ENCODE peak calls at places on chromosomes 11 and 22, in seven cellular contexts. M is H9, F is IMR-90, H is mesendoderm, G is H1, W is mesenchymal stem cell, I is trophoblast cell. J is an unnamed sample.

GRCh38 chr22:17990167-17990566 is 34.2 kb downstream of the MICAL3 start:
- DNase-seq in M (no peak), F (no peak), H (no peak), G (no peak), W (no peak), I (no peak), J (no peak)

GRCh38 chr22:33247758-33248157 is 189.6 kb upstream of the SYN3 start:
- DNase-seq in M (no peak), F (no peak), H (no peak), G (no peak), W (no peak), I (no peak), J (no peak)

GRCh38 chr11:11748706-11749365 is 92.9 kb upstream of the USP47 start:
- DNase-seq in M (no peak), F (peak; percentile 41), H (no peak), G (no peak), W (no peak), I (no peak), J (no peak)

GRCh38 chr11:35608502-35608901 is 9.8 kb upstream of the FJX1 start:
- DNase-seq in M (no peak), F (no peak), H (no peak), G (no peak), W (no peak), I (no peak), J (no peak)

GRCh38 chr11:112748713-112749481 is 212.3 kb upstream of the NCAM1 start:
- DNase-seq in M (no peak), F (no peak), H (no peak), G (no peak), W (no peak), I (no peak), J (no peak)

GRCh38 chr11:94834931-94835330 is 66.8 kb downstream of the AMOTL1 start:
- DNase-seq in M (no peak), F (peak; percentile 47), H (no peak), G (no peak), W (no peak), I (no peak), J (no peak)

GRCh38 chr11:74634537-74634936 is 42.2 kb downstream of the POLD3 start:
- DNase-seq in M (no peak), F (peak; percentile 66), H (peak; percentile 42), G (no peak), W (peak; percentile 38), I (no peak), J (no peak)

GRCh38 chr11:10488121-10488580 is 33.1 kb downstream of the AMPD3 start:
- DNase-seq in M (peak; percentile 33), F (peak; percentile 11), H (peak; percentile 52), G (peak; percentile 43), W (no peak), I (no peak), J (no peak)

GRCh38 chr11:33001281-33001680 is 14.4 kb upstream of the DEPDC7 start:
- DNase-seq in M (no peak), F (peak; percentile 10), H (no peak), G (no peak), W (no peak), I (peak; percentile 95), J (no peak)

GRCh38 chr11:78025378-78025777 is 2.3 kb upstream of the KCTD14 start:
- DNase-seq in M (no peak), F (no peak), H (no peak), G (no peak), W (no peak), I (no peak), J (no peak)

GRCh38 chr22:37340331-37341262 is 58.3 kb downstream of the CYTH4 start:
- DNase-seq in M (peak; percentile 67), F (no peak), H (no peak), G (no peak), W (no peak), I (no peak), J (no peak)

GRCh38 chr11:75328426-75329277 is 22.8 kb downstream of the ARRB1 start:
- DNase-seq in M (peak; percentile 84), F (peak; percentile 81), H (peak; percentile 86), G (peak; percentile 65), W (peak; percentile 98), I (peak; percentile 49), J (peak; percentile 48)

GRCh38 chr11:29432719-29433325 is 584.0 kb downstream of the KCNA4 start:
- DNase-seq in M (no peak), F (peak; percentile 6), H (peak; percentile 23), G (no peak), W (peak; percentile 14), I (no peak), J (no peak)

GRCh38 chr11:3133456-3134217 is 31.5 kb downstream of the OSBPL5 start:
- DNase-seq in M (no peak), F (no peak), H (no peak), G (no peak), W (no peak), I (peak; percentile 34), J (no peak)

GRCh38 chr11:16226245-16226644 is 130.1 kb downstream of the SOX6 start:
- DNase-seq in M (no peak), F (peak; percentile 67), H (no peak), G (no peak), W (peak; percentile 67), I (no peak), J (no peak)

GRCh38 chr11:8230178-8230859 is 33.4 kb downstream of the LMO1 start:
- DNase-seq in M (no peak), F (no peak), H (no peak), G (no peak), W (no peak), I (no peak), J (no peak)

GRCh38 chr22:35539910-35540599 is 576 bp upstream of the RASD2 start:
- DNase-seq in M (no peak), F (peak; percentile 22), H (peak; percentile 44), G (peak; percentile 74), W (peak; percentile 43), I (peak; percentile 14), J (peak; percentile 52)

GRCh38 chr11:71209656-71210055 is 42.7 kb downstream of the SHANK2 start:
- DNase-seq in M (no peak), F (no peak), H (no peak), G (no peak), W (no peak), I (no peak), J (no peak)

GRCh38 chr11:44110231-44110679 is 14.8 kb downstream of the EXT2 start:
- DNase-seq in M (peak; percentile 50), F (peak; percentile 40), H (peak; percentile 52), G (peak; percentile 71), W (peak; percentile 65), I (peak; percentile 38), J (peak; percentile 40)

GRCh38 chr11:46307369-46307768 is 29.9 kb downstream of the CREB3L1 start:
- DNase-seq in M (no peak), F (no peak), H (no peak), G (no peak), W (no peak), I (no peak), J (no peak)

GRCh38 chr11:120929664-120930154 is 94.2 kb upstream of the TBCEL start:
- DNase-seq in M (peak; percentile 91), F (peak; percentile 26), H (peak; percentile 98), G (peak; percentile 88), W (peak; percentile 55), I (peak; percentile 48), J (peak; percentile 73)

GRCh38 chr11:34552270-34552669 is 38.7 kb upstream of the ELF5 start:
- DNase-seq in M (no peak), F (no peak), H (no peak), G (no peak), W (no peak), I (no peak), J (no peak)

GRCh38 chr22:50610581-50610980 is 10.0 kb downstream of the MAPK8IP2 start:
- DNase-seq in M (no peak), F (no peak), H (no peak), G (peak; percentile 41), W (no peak), I (no peak), J (no peak)

GRCh38 chr11:81596709-81597108 is 1137.0 kb downstream of the FAM181B start:
- DNase-seq in M (no peak), F (no peak), H (peak; percentile 10), G (no peak), W (no peak), I (no peak), J (no peak)

GRCh38 chr11:117839936-117840813 is 15.6 kb upstream of the FXYD2 start:
- DNase-seq in M (peak; percentile 17), F (no peak), H (no peak), G (peak; percentile 22), W (no peak), I (no peak), J (no peak)

GRCh38 chr22:23542933-23543332 is 37.2 kb downstream of the IGLL1 start:
- DNase-seq in M (no peak), F (peak; percentile 49), H (peak; percentile 36), G (no peak), W (peak; percentile 56), I (no peak), J (no peak)
- H3K4me2 ChIP-seq in M (no peak overlapping the region), F (no peak overlapping the region), H (no peak overlapping the region), G (no peak overlapping the region), W (no peak overlapping the region), I (no peak overlapping the region), J (no peak overlapping the region)

DNA sequence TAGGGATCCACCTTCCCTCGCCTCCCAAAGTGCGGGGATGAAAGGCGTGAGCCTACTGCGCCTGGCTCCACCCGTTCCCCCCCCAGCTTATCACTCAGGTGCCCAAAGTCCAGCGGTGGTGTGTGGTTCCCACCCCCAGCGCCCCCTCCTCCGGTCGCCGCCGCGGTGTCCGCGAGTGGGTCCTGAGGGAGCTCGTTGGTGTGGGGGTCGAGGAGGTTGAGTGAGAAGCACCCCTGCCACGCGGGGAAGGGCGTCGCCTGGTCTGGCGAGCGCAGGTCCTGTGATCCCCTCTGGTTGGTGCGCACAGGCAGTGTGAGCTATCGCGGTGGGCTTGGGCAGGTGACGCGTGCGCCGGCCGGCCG is 3900.6 kb upstream of the OR11H1 start:
- DNase-seq in M (no peak), F (no peak), H (no peak), G (no peak), W (no peak), I (no peak), J (no peak)
- H3K18ac ChIP-seq in M (no peak overlapping the region), F (no peak overlapping the region), H (no peak overlapping the region), G (no peak overlapping the region), W (no peak overlapping the region), I (no peak overlapping the region), J (no peak overlapping the region)

GRCh38 chr22:22787805-22788459 is 99.7 kb upstream of the IGLL5 start:
- DNase-seq in M (peak; percentile 79), F (peak; percentile 28), H (peak; percentile 70), G (peak; percentile 78), W (peak; percentile 11), I (peak; percentile 40), J (peak; percentile 51)
- H3K27ac ChIP-seq in M (no peak overlapping the region), F (no peak overlapping the region), H (no peak overlapping the region), G (no peak overlapping the region), W (no peak overlapping the region), I (no peak overlapping the region), J (no peak overlapping the region)

GRCh38 chr22:42277232-42277753 is 6.8 kb upstream of the TCF20 start:
- DNase-seq in M (no peak), F (no peak), H (no peak), G (no peak), W (no peak), I (no peak), J (no peak)

GRCh38 chr22:42272431-42273004 is 2.1 kb upstream of the TCF20 start:
- DNase-seq in M (no peak), F (no peak), H (no peak), G (no peak), W (no peak), I (no peak), J (no peak)

GRCh38 chr22:42273855-42274451 is 3.5 kb upstream of the TCF20 start:
- DNase-seq in M (peak; percentile 70), F (no peak), H (peak; percentile 81), G (no peak), W (peak; percentile 4), I (no peak), J (no peak)

GRCh38 chr22:42275970-42276369 is 5.5 kb upstream of the TCF20 start:
- DNase-seq in M (no peak), F (no peak), H (peak; percentile 67), G (no peak), W (no peak), I (no peak), J (peak; percentile 67)

GRCh38 chr22:42275176-42275575 is 4.7 kb upstream of the TCF20 start:
- DNase-seq in M (no peak), F (no peak), H (no peak), G (no peak), W (no peak), I (no peak), J (no peak)
- H3K4me2 ChIP-seq in M (no peak overlapping the region), F (no peak overlapping the region), H (no peak overlapping the region), G (no peak overlapping the region), W (no peak overlapping the region), I (no peak overlapping the region), J (no peak overlapping the region)